ENCODE peak calls at places on chromosome 1, in six cellular contexts. F is SJSA1, R is PC-9, U is IMR-90, Q is transverse colon, G is left ventricle myocardium inferior. A is an unnamed sample. For H3K36me3, the result is how much of the 10 kb centered on the place peaks cover.

GRCh38 chr1:60893111-60893510 is 189.2 kb upstream of the NFIA start:
- DNase-seq in U (no peak), R (no peak), G (no peak), F (no peak), Q (no peak), A (no peak)

GRCh38 chr1:197285526-197286217 is 17.6 kb downstream of the CRB1 start:
- DNase-seq in Q (no peak), G (no peak), U (no peak), R (no peak), F (no peak), A (no peak)

GRCh38 chr1:19388980-19389379 is 76.9 kb downstream of the SLC66A1 start:
- DNase-seq in U (no peak), R (no peak), F (no peak), Q (no peak), G (no peak), A (no peak)

GRCh38 chr1:111813440-111814304 is 58.0 kb downstream of the DDX20 start:
- DNase-seq in F (no peak), Q (no peak), G (no peak), U (no peak), R (no peak), A (no peak)

GRCh38 chr1:54709547-54710292 is 5.9 kb upstream of the TTC4 start:
- DNase-seq in F (no peak), R (no peak), Q (no peak), G (no peak), U (no peak), A (no peak)

GRCh38 chr1:44025816-44026215 is 5.4 kb downstream of the SLC6A9 start:
- DNase-seq in Q (peak), G (no peak), F (no peak), R (peak), U (no peak), A (no peak)

GRCh38 chr1:101366513-101367215 is 129.8 kb downstream of the S1PR1 start:
- DNase-seq in F (no peak), U (peak), R (no peak), G (no peak), Q (no peak), A (no peak)

GRCh38 chr1:88284066-88284465 is 400.0 kb upstream of the PKN2 start:
- DNase-seq in R (no peak), Q (no peak), F (no peak), G (no peak), U (peak), A (no peak)

GRCh38 chr1:32758795-32759430 is 56.3 kb upstream of the SYNC start:
- DNase-seq in G (no peak), R (no peak), U (no peak), Q (no peak), F (no peak), A (no peak)

GRCh38 chr1:67650061-67650460 is 34.9 kb upstream of the GADD45A start:
- DNase-seq in F (no peak), R (no peak), Q (no peak), U (peak), G (no peak), A (no peak)

GRCh38 chr1:27652505-27652904 is 17.5 kb upstream of the FGR start:
- DNase-seq in Q (no peak), U (no peak), G (no peak), R (no peak), F (no peak), A (no peak)

GRCh38 chr1:236748471-236748870 is 46.6 kb upstream of the MTR start:
- DNase-seq in Q (no peak), R (no peak), U (no peak), G (no peak), F (no peak), A (no peak)

GRCh38 chr1:115764541-115764940 is 4.0 kb downstream of the CASQ2 start:
- DNase-seq in Q (peak), G (no peak), F (peak), R (peak), U (peak), A (peak)

GRCh38 chr1:203672354-203672753 is 45.7 kb downstream of the ATP2B4 start:
- DNase-seq in U (peak), R (no peak), F (no peak), Q (peak), G (peak), A (peak)

GRCh38 chr1:17676387-17677060 is 78.6 kb upstream of the ACTL8 start:
- DNase-seq in Q (no peak), R (no peak), G (no peak), F (no peak), U (no peak), A (no peak)

GRCh38 chr1:147611587-147611986 is 58.7 kb downstream of the ACP6 start:
- DNase-seq in F (no peak), U (no peak), R (no peak), G (no peak), Q (no peak), A (no peak)

GRCh38 chr1:147609358-147609757 is 61.0 kb downstream of the ACP6 start:
- DNase-seq in G (no peak), R (no peak), F (no peak), U (no peak), Q (no peak), A (no peak)

GRCh38 chr1:147605591-147605990 is 64.3 kb downstream of the BCL9 start:
- DNase-seq in R (no peak), Q (no peak), U (peak), G (no peak), F (no peak), A (no peak)

GRCh38 chr1:147611021-147611426 is 59.3 kb downstream of the ACP6 start:
- DNase-seq in R (no peak), Q (no peak), U (no peak), G (no peak), F (no peak), A (no peak)

DNA sequence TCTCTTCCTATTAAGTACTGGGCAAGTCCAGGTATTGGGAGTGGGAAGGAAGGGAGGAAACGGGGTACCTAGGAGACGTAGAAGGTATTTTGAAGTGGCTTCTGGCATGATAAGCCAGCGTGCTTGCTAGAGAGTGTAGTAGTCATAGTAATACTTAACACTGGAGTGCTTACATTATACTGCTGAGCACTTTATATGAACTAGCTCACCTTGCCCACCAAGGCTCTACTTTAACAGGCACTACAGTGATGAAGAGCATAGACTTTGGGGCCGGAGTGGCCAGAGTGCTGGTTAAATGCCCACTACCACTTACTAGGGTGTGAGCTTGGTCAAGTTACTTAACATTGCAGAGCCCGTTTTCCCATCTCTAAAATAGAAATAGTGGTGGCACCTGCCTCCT is 61.7 kb downstream of the ACP6 start:
- DNase-seq in R (no peak), Q (no peak), F (no peak), G (no peak), U (no peak), A (no peak)
- H3K36me3 ChIP-seq in R (under half), Q (under half), F (under half), G (under half), U (under half), A (under half)

GRCh38 chr1:94462606-94463005 is 44.4 kb downstream of the ABCD3 start:
- DNase-seq in U (no peak), G (no peak), F (no peak), Q (no peak), R (no peak), A (no peak)

GRCh38 chr1:94463056-94463764 is 45.0 kb downstream of the ABCD3 start:
- DNase-seq in G (no peak), Q (no peak), R (no peak), U (no peak), F (no peak), A (no peak)

GRCh38 chr1:94463765-94464330 is 45.7 kb downstream of the ABCD3 start:
- DNase-seq in F (peak), R (peak), U (peak), G (no peak), Q (no peak), A (peak)
- H3K36me3 ChIP-seq in F (under half), R (under half), U (under half), G (under half), Q (under half), A (under half)

GRCh38 chr1:92855236-92855635 is 23.4 kb downstream of the RPL5 start:
- DNase-seq in U (no peak), Q (no peak), R (no peak), G (no peak), F (no peak), A (no peak)
- H3K36me3 ChIP-seq in U (under half), Q (under half), R (under half), G (under half), F (under half), A (under half)

DNA sequence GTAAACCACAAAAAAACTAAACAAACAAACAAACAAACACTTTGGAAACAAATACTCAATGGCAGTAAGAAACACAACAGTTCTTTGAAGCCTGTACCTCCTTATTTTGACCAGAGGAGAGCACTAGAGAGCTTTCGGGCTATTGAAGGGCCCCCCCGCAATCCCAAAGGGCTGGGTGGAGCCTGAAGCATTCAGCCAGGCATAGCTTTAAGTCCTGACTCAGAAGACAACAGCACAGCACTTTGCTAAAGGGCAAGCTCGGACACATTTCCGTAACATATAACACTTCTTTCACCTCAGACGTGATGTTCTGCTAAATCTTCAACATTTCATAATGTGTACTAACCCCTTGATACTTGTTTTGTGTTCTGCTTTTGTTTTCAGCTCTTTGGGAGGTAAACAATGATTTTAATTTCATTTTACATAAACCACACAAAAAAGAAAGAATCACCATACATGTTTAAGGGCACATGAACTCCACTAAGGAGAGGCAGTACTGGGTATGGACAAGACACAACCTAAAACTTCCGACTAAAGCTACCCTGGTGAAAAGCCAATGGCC is 9.7 kb upstream of the SHCBP1L start:
- DNase-seq in F (peak), G (peak), U (peak), Q (peak), R (peak), A (peak)
- H3K36me3 ChIP-seq in F (under half), G (under half), U (under half), Q (under half), R (under half), A (under half)